ENCODE peak calls at places on chromosomes 5 and 9, in seven cellular contexts. Z is spleen, X is transverse colon, H is K562, T is stomach, P is HCT116, K is breast epithelium. R is an unnamed sample.

GRCh38 chr9:35750256-35750531 is 1.1 kb downstream of the RGP1 start:
- DNase-seq in P (no peak), H (no peak), X (no peak), K (no peak), Z (no peak), T (peak), R (no peak)

GRCh38 chr9:126306071-126306647 is 20.5 kb upstream of the MVB12B start:
- DNase-seq in T (no peak), K (no peak), H (no peak), X (no peak), Z (no peak), P (no peak), R (no peak)

GRCh38 chr9:37967681-37968080 is 63.8 kb upstream of the SLC25A51 start:
- DNase-seq in T (no peak), K (no peak), X (no peak), Z (peak), P (no peak), H (no peak), R (no peak)

GRCh38 chr9:127714020-127714835 is 1.2 kb downstream of the PTRH1 start:
- DNase-seq in Z (peak), X (no peak), H (no peak), P (no peak), K (no peak), T (no peak), R (no peak)

GRCh38 chr5:134969166-134969565 is 1.5 kb downstream of the CATSPER3 start:
- DNase-seq in P (no peak), K (no peak), T (no peak), Z (no peak), X (no peak), H (no peak), R (no peak)

GRCh38 chr5:176994460-176995121 is 12.0 kb downstream of the UIMC1 start:
- DNase-seq in P (no peak), T (peak), K (no peak), Z (peak), X (peak), H (peak), R (peak)

GRCh38 chr5:123845356-123846100 is 333.6 kb downstream of the CSNK1G3 start:
- DNase-seq in Z (no peak), X (no peak), T (no peak), H (no peak), K (no peak), P (no peak), R (no peak)

GRCh38 chr5:173696216-173696615 is 79.8 kb upstream of the BOD1 start:
- DNase-seq in X (no peak), H (no peak), Z (no peak), T (no peak), P (no peak), K (no peak), R (no peak)

GRCh38 chr5:90849939-90850338 is 291.3 kb downstream of the ADGRV1 start:
- DNase-seq in X (no peak), Z (no peak), H (no peak), P (no peak), T (no peak), K (no peak), R (no peak)

GRCh38 chr5:5018560-5018935 is 121.6 kb upstream of the ADAMTS16 start:
- DNase-seq in X (no peak), Z (no peak), T (no peak), P (no peak), K (no peak), H (no peak), R (no peak)

GRCh38 chr5:53431665-53432064 is 48.8 kb upstream of the FST start:
- DNase-seq in H (no peak), P (no peak), Z (no peak), T (no peak), K (no peak), X (no peak), R (no peak)

GRCh38 chr5:111681414-111681790 is 75.6 kb downstream of the NREP start:
- DNase-seq in K (no peak), T (no peak), P (no peak), H (no peak), X (no peak), Z (no peak), R (no peak)

GRCh38 chr5:68406767-68407232 is 191.2 kb downstream of the PIK3R1 start:
- DNase-seq in K (no peak), P (no peak), Z (peak), H (peak), X (peak), T (peak), R (peak)

GRCh38 chr9:137745541-137745991 is 126.8 kb downstream of the EHMT1 start:
- DNase-seq in K (no peak), P (peak), Z (peak), T (no peak), H (peak), X (peak), R (peak)

GRCh38 chr9:134666208-134666607 is 24.6 kb downstream of the COL5A1 start:
- DNase-seq in P (no peak), X (no peak), T (no peak), Z (peak), K (no peak), H (no peak), R (no peak)

GRCh38 chr5:95655575-95655974 is 9.0 kb downstream of the RFESD start:
- DNase-seq in T (no peak), Z (no peak), P (no peak), X (no peak), K (no peak), H (no peak), R (no peak)

GRCh38 chr5:58922392-58923171 is 339.7 kb downstream of the RAB3C start:
- DNase-seq in K (peak), Z (peak), X (peak), P (no peak), T (peak), H (no peak), R (no peak)

GRCh38 chr9:107749787-107750444 is 260.3 kb upstream of the KLF4 start:
- DNase-seq in X (peak), K (peak), H (peak), P (peak), Z (peak), T (peak), R (no peak)
- TF ChIP-seq POLR2A in X (no peak), K (no peak), H (no peak), P (peak), Z (no peak), T (no peak), R (no peak)

DNA sequence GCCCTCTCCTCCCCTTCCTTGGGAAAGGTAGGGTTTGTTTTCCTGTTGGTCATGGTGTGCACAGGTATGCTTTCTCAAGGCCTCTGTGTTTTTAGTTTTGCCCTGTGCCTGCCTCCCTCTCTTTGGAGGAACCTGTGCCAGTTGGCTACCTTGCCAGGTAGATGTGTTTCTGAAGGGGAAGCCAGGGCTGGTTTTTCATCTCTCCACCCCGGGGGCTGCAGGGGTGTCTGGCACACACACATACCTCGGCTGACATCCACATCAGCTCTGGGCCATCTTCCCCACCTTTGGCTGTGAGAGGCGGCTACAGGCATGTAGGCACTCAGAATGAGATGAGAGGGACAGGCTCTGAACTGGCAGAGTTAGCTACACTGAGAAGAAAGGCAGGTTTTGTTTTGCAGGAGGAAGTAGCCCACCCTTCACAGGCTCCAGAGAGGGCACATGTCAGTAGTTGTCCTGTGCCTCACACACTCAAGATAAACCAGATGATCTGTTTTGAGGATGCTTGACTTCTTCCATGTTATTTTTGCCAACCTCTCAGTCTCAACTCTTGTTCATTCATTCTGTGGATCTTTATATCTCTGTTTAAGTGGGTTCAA is 9.7 kb downstream of the RGMB start:
- DNase-seq in H (no peak), T (no peak), P (no peak), K (peak), X (no peak), Z (no peak), R (no peak)
- TF ChIP-seq POLR2AphosphoS5 in H (no peak), T (no peak), P (no peak), K (no peak), X (no peak), Z (no peak), R (no peak)

GRCh38 chr9:120868676-120869359 is 8.2 kb downstream of the PHF19 start:
- DNase-seq in Z (peak), X (peak), P (peak), H (peak), K (peak), T (peak), R (peak)
- TF ChIP-seq POLR2A in Z (peak), X (peak), P (no peak), H (no peak), K (no peak), T (no peak), R (peak)

GRCh38 chr5:32708949-32709348 is 2.2 kb upstream of the NPR3 start:
- DNase-seq in H (no peak), K (no peak), Z (no peak), X (no peak), T (no peak), P (no peak), R (no peak)

GRCh38 chr5:32711693-32712462 is 757 bp downstream of the NPR3 start:
- DNase-seq in P (no peak), Z (no peak), X (no peak), K (no peak), H (no peak), T (no peak), R (no peak)

GRCh38 chr5:32710859-32711692 is at the start of gene NPR3:
- DNase-seq in H (no peak), T (no peak), K (no peak), Z (no peak), P (no peak), X (peak), R (no peak)

GRCh38 chr5:32709789-32710334 is 1.3 kb upstream of the NPR3 start:
- DNase-seq in X (peak), H (peak), T (peak), K (no peak), Z (peak), P (peak), R (peak)

DNA sequence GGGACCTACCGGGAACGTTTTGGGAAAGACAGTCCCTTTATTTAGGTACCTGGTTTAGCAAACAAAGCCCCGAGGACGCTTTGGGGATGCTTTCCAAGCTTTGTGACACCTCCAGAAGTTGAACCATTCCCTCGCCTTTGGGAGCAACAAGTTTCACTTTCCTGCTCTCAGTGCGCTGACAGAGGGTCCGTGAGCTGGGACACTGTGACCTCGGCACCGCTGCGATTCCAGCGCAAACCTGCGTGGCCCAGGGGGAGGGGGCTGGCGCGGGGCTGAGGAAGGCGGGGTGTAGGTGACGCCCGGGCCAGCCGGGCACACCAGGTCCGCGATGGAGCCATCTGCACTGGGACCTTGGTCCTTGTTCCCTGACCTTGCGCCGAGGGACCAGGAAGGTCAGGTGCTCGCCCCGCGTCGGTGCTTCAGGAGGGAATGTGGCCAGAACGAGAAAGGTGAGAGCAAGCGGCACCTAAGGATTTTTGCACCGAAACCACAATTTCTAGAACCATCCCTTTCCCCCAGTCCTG is 724 bp upstream of the NPR3 start:
- DNase-seq in X (peak), T (no peak), K (no peak), H (no peak), P (no peak), Z (no peak), R (peak)
- TF ChIP-seq POLR2AphosphoS5 in X (no peak), T (no peak), K (no peak), H (no peak), P (no peak), Z (peak), R (no peak)

GRCh38 chr9:128820665-128821583 is 2.6 kb downstream of the ENDOG start:
- DNase-seq in H (no peak), P (no peak), Z (no peak), K (no peak), T (no peak), X (no peak), R (no peak)

GRCh38 chr9:128818839-128819715 is 777 bp downstream of the ENDOG start:
- DNase-seq in P (no peak), H (peak), Z (peak), T (peak), X (peak), K (no peak), R (peak)

GRCh38 chr9:128821584-128822406 is 3.5 kb downstream of the ENDOG start:
- DNase-seq in P (no peak), X (no peak), H (no peak), K (no peak), T (no peak), Z (no peak), R (no peak)

GRCh38 chr9:128819716-128820664 is 1.7 kb downstream of the ENDOG start:
- DNase-seq in T (no peak), P (no peak), X (peak), H (peak), Z (no peak), K (no peak), R (no peak)

GRCh38 chr9:128818099-128818838 is at the start of gene ENDOG:
- DNase-seq in Z (peak), K (peak), P (peak), H (peak), X (peak), T (peak), R (peak)
- TF ChIP-seq POLR2A in Z (peak), K (no peak), P (peak), H (peak), X (peak), T (no peak), R (peak)

GRCh38 chr9:75743855-75744254 is 146.6 kb upstream of the PCSK5 start:
- DNase-seq in H (no peak), T (no peak), X (no peak), P (no peak), K (no peak), Z (no peak), R (no peak)
- TF ChIP-seq POLR2AphosphoS5 in H (no peak), T (no peak), X (no peak), P (no peak), K (no peak), Z (no peak), R (no peak)

GRCh38 chr5:159207616-159208507 is 1.5 kb downstream of the RNF145 start:
- DNase-seq in Z (peak), K (peak), T (peak), P (peak), H (peak), X (peak), R (peak)
- TF ChIP-seq POLR2A in Z (no peak), K (no peak), T (no peak), P (no peak), H (peak), X (peak), R (peak)